ENCODE peak calls at places on chromosomes 16 and 17, in five cellular contexts. D, M, T, W and E are unnamed samples.

GRCh38 chr17:31321481-31321880 is at the start of gene EVI2A:
- DNase-seq in D (no peak), M (no peak), T (peak), W (no peak), E (peak)

GRCh38 chr17:71363661-71364060 is 757.2 kb upstream of the SOX9 start:
- DNase-seq in D (no peak), M (no peak), T (no peak), W (no peak), E (no peak)

GRCh38 chr17:58706351-58707140 is 14.1 kb downstream of the RAD51C start:
- DNase-seq in D (no peak), M (no peak), T (no peak), W (no peak), E (no peak)

GRCh38 chr17:8125196-8125946 is 1.5 kb upstream of the HES7 start:
- DNase-seq in D (peak), M (no peak), T (peak), W (peak), E (no peak)

GRCh38 chr17:76943781-76944213 is 75.6 kb downstream of the MGAT5B start:
- DNase-seq in D (no peak), M (no peak), T (no peak), W (no peak), E (no peak)

GRCh38 chr16:70416748-70417616 is 21.9 kb downstream of the ST3GAL2 start:
- DNase-seq in D (no peak), M (no peak), T (no peak), W (no peak), E (no peak)

GRCh38 chr16:56515665-56516064 is 4.2 kb downstream of the BBS2 start:
- DNase-seq in D (no peak), M (no peak), T (no peak), W (no peak), E (no peak)

GRCh38 chr16:88619859-88620655 is 18.3 kb upstream of the IL17C start:
- DNase-seq in D (no peak), M (no peak), T (no peak), W (no peak), E (peak)

GRCh38 chr17:67759355-67760171 is 41.8 kb downstream of the NOL11 start:
- DNase-seq in D (no peak), M (peak), T (peak), W (no peak), E (no peak)

GRCh38 chr16:71283612-71284011 is 5.6 kb downstream of the CMTR2 start:
- DNase-seq in D (no peak), M (no peak), T (no peak), W (no peak), E (no peak)

GRCh38 chr16:53069772-53070171 is 15.0 kb downstream of the CHD9 start:
- DNase-seq in D (no peak), M (no peak), T (no peak), W (no peak), E (no peak)

GRCh38 chr16:31513126-31513525 is 4.9 kb upstream of the RUSF1 start:
- DNase-seq in D (no peak), M (no peak), T (peak), W (no peak), E (no peak)

GRCh38 chr17:35934760-35935159 is 4.2 kb upstream of the RDM1 start:
- DNase-seq in D (no peak), M (no peak), T (peak), W (no peak), E (no peak)

GRCh38 chr17:58039975-58040374 is 32.9 kb upstream of the SRSF1 start:
- DNase-seq in D (no peak), M (no peak), T (no peak), W (no peak), E (no peak)